ENCODE peak calls at places on chromosomes 1 and 21, in eight cellular contexts. G is stimulated activated CD4-positive, alpha-beta T cell treated with anti-CD3 and anti-CD28 coated beads, Interleukin-1b, Interleukin-23, amount 100 ng/mL, for 4 hours; H is T follicular helper cell; N is RPMI8226; B is vagina; J is GM23248; K is non-pigmented ciliary epithelial cell; W is ELR. M is an unnamed sample.

GRCh38 chr1:232678185-232678886 is 48.4 kb upstream of the SIPA1L2 start:
- DNase-seq in N (no peak), J (no peak), W (peak; percentile 17), B (no peak), G (no peak), H (no peak), K (no peak), M (no peak)

GRCh38 chr1:154445040-154445472 is 39.9 kb downstream of the IL6R start:
- DNase-seq in N (no peak), K (no peak), G (no peak), B (no peak), J (peak; percentile 90), H (no peak), W (peak; percentile 94), M (no peak)

GRCh38 chr1:115980998-115981993 is 5.0 kb downstream of the SLC22A15 start:
- DNase-seq in G (no peak), B (no peak), W (peak; percentile 62), H (no peak), K (no peak), J (peak; percentile 80), N (peak; percentile 6), M (no peak)

GRCh38 chr21:40299441-40299840 is 432.2 kb downstream of the PCP4 start:
- DNase-seq in J (no peak), N (no peak), H (no peak), K (no peak), W (no peak), B (no peak), G (no peak), M (no peak)

GRCh38 chr21:15669247-15669646 is 60.5 kb upstream of the USP25 start:
- DNase-seq in J (peak; percentile 56), B (no peak), K (no peak), N (no peak), W (peak; percentile 28), G (no peak), H (no peak), M (no peak)

GRCh38 chr1:44542415-44543063 is 131.7 kb downstream of the TMEM53 start:
- DNase-seq in N (no peak), W (no peak), H (no peak), K (no peak), J (no peak), G (no peak), B (no peak), M (no peak)

GRCh38 chr1:20711285-20712209 is 6.3 kb downstream of the KIF17 start:
- DNase-seq in K (no peak), N (no peak), B (no peak), H (no peak), G (no peak), W (no peak), J (no peak), M (no peak)

GRCh38 chr1:3174487-3175247 is 105.7 kb downstream of the PRDM16 start:
- DNase-seq in N (peak; percentile 59), W (no peak), H (no peak), K (no peak), J (peak; percentile 50), G (no peak), B (no peak), M (peak; percentile 54)

GRCh38 chr1:84301759-84302380 is 362 bp downstream of the SAMD13 start:
- DNase-seq in N (no peak), J (peak; percentile 17), H (no peak), W (no peak), B (no peak), G (no peak), K (no peak), M (no peak)

GRCh38 chr1:157095091-157095490 is 4.5 kb downstream of the ETV3L start:
- DNase-seq in J (no peak), K (no peak), G (no peak), B (no peak), H (no peak), W (no peak), N (no peak), M (no peak)

GRCh38 chr1:224543453-224543852 is 72.7 kb upstream of the CNIH3 start:
- DNase-seq in W (peak; percentile 40), B (no peak), K (no peak), N (no peak), H (no peak), J (peak; percentile 41), G (no peak), M (no peak)

GRCh38 chr1:243851129-243851756 is 1.2 kb upstream of the AKT3 start:
- DNase-seq in N (no peak), H (no peak), J (no peak), B (no peak), G (no peak), W (no peak), K (no peak), M (no peak)

GRCh38 chr1:101995984-101996731 is 568 bp downstream of the OLFM3 start:
- DNase-seq in G (no peak), W (no peak), K (no peak), J (no peak), N (no peak), H (no peak), B (no peak), M (no peak)

GRCh38 chr1:108749081-108749480 is 2.6 kb downstream of the STXBP3 start:
- DNase-seq in K (no peak), J (no peak), N (no peak), B (no peak), W (no peak), H (no peak), G (no peak), M (no peak)

GRCh38 chr1:225999912-226000337 is 782 bp upstream of the SDE2 start:
- DNase-seq in J (peak; percentile 35), W (no peak), H (peak; percentile 49), B (no peak), N (no peak), G (no peak), K (no peak), M (peak; percentile 12)

GRCh38 chr1:67580671-67581403 is 104.2 kb upstream of the GADD45A start:
- DNase-seq in N (no peak), W (no peak), K (no peak), G (no peak), J (no peak), B (no peak), H (no peak), M (no peak)

GRCh38 chr1:242030071-242030470 is 31.2 kb upstream of the MAP1LC3C start:
- DNase-seq in G (no peak), B (no peak), K (no peak), J (peak; percentile 13), W (peak; percentile 41), N (no peak), H (no peak), M (no peak)

GRCh38 chr1:47996406-47997226 is 569 bp downstream of the TRABD2B start:
- DNase-seq in K (no peak), B (peak; percentile 77), H (no peak), N (no peak), G (no peak), J (peak; percentile 38), W (no peak), M (no peak)

GRCh38 chr1:241532864-241533263 is 686 bp downstream of the KMO start:
- DNase-seq in K (no peak), B (no peak), W (no peak), H (no peak), N (peak; percentile 88), G (no peak), J (no peak), M (no peak)

GRCh38 chr1:79667848-79668696 is 661.5 kb upstream of the ADGRL4 start:
- DNase-seq in N (no peak), J (no peak), W (no peak), G (no peak), K (no peak), H (no peak), B (no peak), M (no peak)

GRCh38 chr21:46294647-46295176 is 8.6 kb downstream of the YBEY start:
- DNase-seq in B (no peak), G (no peak), J (peak; percentile 80), H (no peak), N (no peak), K (peak; percentile 28), W (peak; percentile 48), M (no peak)

GRCh38 chr21:28580585-28580984 is 412.1 kb downstream of the LTN1 start:
- DNase-seq in B (no peak), H (no peak), J (no peak), W (no peak), G (no peak), K (no peak), N (no peak), M (no peak)

GRCh38 chr1:2391034-2391384 is 345 bp downstream of the MORN1 start:
- DNase-seq in H (no peak), N (peak; percentile 55), J (peak; percentile 76), W (peak; percentile 48), B (no peak), K (no peak), G (no peak), M (no peak)

GRCh38 chr1:155128755-155129473 is 1.2 kb downstream of the EFNA1 start:
- DNase-seq in N (no peak), W (no peak), B (no peak), H (no peak), J (no peak), K (no peak), G (no peak), M (no peak)

GRCh38 chr1:29488794-29489309 is 252.5 kb downstream of the PTPRU start:
- DNase-seq in G (no peak), B (peak; percentile 64), J (no peak), N (no peak), H (no peak), W (no peak), K (no peak), M (no peak)

GRCh38 chr21:30936207-30936606 is 54.8 kb upstream of the KRTAP11-1 start:
- DNase-seq in J (no peak), N (no peak), H (no peak), B (no peak), K (no peak), W (no peak), G (no peak), M (no peak)

GRCh38 chr1:25774921-25775774 is 24.8 kb upstream of the SELENON start:
- DNase-seq in G (peak; percentile 55), J (no peak), B (no peak), N (peak; percentile 91), K (no peak), W (no peak), H (peak; percentile 82), M (no peak)

GRCh38 chr1:183237046-183237445 is 51.0 kb downstream of the LAMC2 start:
- DNase-seq in G (no peak), W (no peak), N (no peak), J (peak; percentile 46), B (no peak), K (no peak), H (no peak), M (no peak)

GRCh38 chr1:27564710-27565649 is 39.0 kb downstream of the AHDC1 start:
- DNase-seq in G (no peak), W (no peak), K (no peak), B (no peak), J (no peak), N (no peak), H (no peak), M (no peak)

GRCh38 chr1:30286984-30287839 is 436.2 kb downstream of the MATN1 start:
- DNase-seq in B (peak; percentile 61), G (no peak), H (no peak), N (no peak), W (no peak), K (no peak), J (peak; percentile 6), M (no peak)

M was measured in retinal pigment epithelial cell.